ENCODE peak calls at places on chromosomes 6 and 20, in six cellular contexts. D is choroid plexus epithelial cell; J is NCI-H460; I is 8988T; Q is stimulated activated CD4-positive, alpha-beta T cell treated with anti-CD3 and anti-CD28 coated beads, Interleukin-4, amount 100 ng/mL, for 1 hour; M is mesenchymal stem cell. Z is an unnamed sample.

GRCh38 chr6:108589244-108589730 is 28.6 kb downstream of the FOXO3 start:
- DNase-seq in D (peak; percentile 79), J (peak; percentile 26), I (no peak), Q (no peak), M (peak; percentile 88), Z (peak; percentile 69)

GRCh38 chr20:62887147-62887859 is 25.7 kb upstream of the TCFL5 start:
- DNase-seq in D (peak; percentile 98), J (no peak), I (no peak), Q (no peak), M (peak; percentile 96), Z (no peak)

GRCh38 chr6:152897807-152898399 is 84.9 kb downstream of the FBXO5 start:
- DNase-seq in D (peak; percentile 71), J (peak; percentile 49), I (peak; percentile 46), Q (peak; percentile 69), M (peak; percentile 56), Z (peak; percentile 7)

GRCh38 chr6:5994999-5995698 is 11.6 kb downstream of the NRN1 start:
- DNase-seq in D (no peak), J (no peak), I (no peak), Q (no peak), M (no peak), Z (no peak)

GRCh38 chr6:35148167-35148741 is 7.1 kb upstream of the TCP11 start:
- DNase-seq in D (no peak), J (no peak), I (no peak), Q (no peak), M (peak; percentile 28), Z (no peak)

GRCh38 chr6:169831450-169832246 is 80.2 kb downstream of the ERMARD start:
- DNase-seq in D (peak; percentile 70), J (peak; percentile 34), I (peak; percentile 72), Q (peak; percentile 74), M (peak; percentile 47), Z (peak; percentile 74)

GRCh38 chr6:165052561-165053500 is 256.6 kb downstream of the C6orf118 start:
- DNase-seq in D (no peak), J (no peak), I (no peak), Q (no peak), M (no peak), Z (no peak)

GRCh38 chr6:25360611-25361010 is 81.4 kb downstream of the CARMIL1 start:
- DNase-seq in D (peak; percentile 37), J (no peak), I (no peak), Q (no peak), M (peak; percentile 5), Z (no peak)

GRCh38 chr6:21531393-21531792 is 62.2 kb upstream of the SOX4 start:
- DNase-seq in D (no peak), J (no peak), I (no peak), Q (no peak), M (no peak), Z (no peak)

GRCh38 chr20:31608256-31608980 is 3.3 kb downstream of the ID1 start:
- DNase-seq in D (peak; percentile 78), J (no peak), I (no peak), Q (no peak), M (peak; percentile 85), Z (peak; percentile 59)

GRCh38 chr6:40722081-40722480 is 134.9 kb upstream of the LRFN2 start:
- DNase-seq in D (peak; percentile 83), J (no peak), I (no peak), Q (no peak), M (peak; percentile 38), Z (no peak)

GRCh38 chr20:38812915-38813573 is 7.5 kb downstream of the PPP1R16B start:
- DNase-seq in D (no peak), J (no peak), I (no peak), Q (no peak), M (no peak), Z (no peak)

Z was measured in substantia nigra.